ENCODE peak calls at places on chromosome 3, in eight cellular contexts. One of them, this sample, is unnamed.

GRCh38 chr3:58188173-58188564 is 22.6 kb downstream of the DNASE1L3 start:
- DNase-seq in lower lobe of right lung: no peak
- DNase-seq in pancreas: no peak
- DNase-seq in AG09309: no peak
- DNase-seq in PC-3: peak
- DNase-seq in lower leg skin: no peak
- DNase-seq in choroid plexus epithelial cell: no peak
- DNase-seq in endothelial cell of umbilical vein: no peak
- DNase-seq in this sample: no peak

GRCh38 chr3:14549256-14549931 is 9.3 kb upstream of the GRIP2 start:
- DNase-seq in lower leg skin: no peak
- DNase-seq in lower lobe of right lung: no peak
- DNase-seq in pancreas: no peak
- DNase-seq in PC-3: peak
- DNase-seq in endothelial cell of umbilical vein: no peak
- DNase-seq in AG09309: no peak
- DNase-seq in choroid plexus epithelial cell: peak
- DNase-seq in this sample: no peak

GRCh38 chr3:4994823-4995499 is 15.7 kb downstream of the BHLHE40 start:
- DNase-seq in choroid plexus epithelial cell: peak
- DNase-seq in PC-3: peak
- DNase-seq in lower leg skin: peak
- DNase-seq in endothelial cell of umbilical vein: peak
- DNase-seq in pancreas: peak
- DNase-seq in lower lobe of right lung: no peak
- DNase-seq in AG09309: no peak
- DNase-seq in this sample: peak

GRCh38 chr3:189324538-189325138 is 152.9 kb downstream of the TPRG1 start:
- DNase-seq in lower leg skin: no peak
- DNase-seq in pancreas: no peak
- DNase-seq in AG09309: peak
- DNase-seq in lower lobe of right lung: peak
- DNase-seq in PC-3: peak
- DNase-seq in endothelial cell of umbilical vein: peak
- DNase-seq in choroid plexus epithelial cell: peak
- DNase-seq in this sample: no peak

GRCh38 chr3:14803981-14804834 is 14.6 kb upstream of the FGD5 start:
- DNase-seq in choroid plexus epithelial cell: no peak
- DNase-seq in AG09309: no peak
- DNase-seq in PC-3: no peak
- DNase-seq in lower lobe of right lung: no peak
- DNase-seq in endothelial cell of umbilical vein: peak
- DNase-seq in pancreas: no peak
- DNase-seq in lower leg skin: no peak
- DNase-seq in this sample: no peak

GRCh38 chr3:62882676-62883228 is 7.5 kb upstream of the CADPS start:
- DNase-seq in PC-3: no peak
- DNase-seq in lower lobe of right lung: no peak
- DNase-seq in choroid plexus epithelial cell: no peak
- DNase-seq in AG09309: peak
- DNase-seq in lower leg skin: no peak
- DNase-seq in pancreas: no peak
- DNase-seq in endothelial cell of umbilical vein: no peak
- DNase-seq in this sample: no peak

GRCh38 chr3:74423867-74424266 is 190.6 kb downstream of the CNTN3 start:
- DNase-seq in endothelial cell of umbilical vein: no peak
- DNase-seq in PC-3: no peak
- DNase-seq in choroid plexus epithelial cell: no peak
- DNase-seq in lower lobe of right lung: no peak
- DNase-seq in pancreas: no peak
- DNase-seq in lower leg skin: no peak
- DNase-seq in AG09309: no peak
- DNase-seq in this sample: no peak

GRCh38 chr3:71066356-71066755 is 517.2 kb downstream of the FOXP1 start:
- DNase-seq in choroid plexus epithelial cell: no peak
- DNase-seq in lower leg skin: no peak
- DNase-seq in lower lobe of right lung: peak
- DNase-seq in AG09309: no peak
- DNase-seq in pancreas: peak
- DNase-seq in PC-3: peak
- DNase-seq in endothelial cell of umbilical vein: peak
- DNase-seq in this sample: no peak

GRCh38 chr3:141049681-141050080 is 1.5 kb upstream of the SPSB4 start:
- DNase-seq in endothelial cell of umbilical vein: no peak
- DNase-seq in AG09309: no peak
- DNase-seq in choroid plexus epithelial cell: peak
- DNase-seq in pancreas: no peak
- DNase-seq in lower lobe of right lung: no peak
- DNase-seq in lower leg skin: no peak
- DNase-seq in PC-3: no peak
- DNase-seq in this sample: no peak

GRCh38 chr3:127820871-127821853 is 1.2 kb downstream of the MGLL start:
- DNase-seq in endothelial cell of umbilical vein: peak
- DNase-seq in lower leg skin: no peak
- DNase-seq in PC-3: peak
- DNase-seq in AG09309: no peak
- DNase-seq in lower lobe of right lung: peak
- DNase-seq in choroid plexus epithelial cell: peak
- DNase-seq in pancreas: no peak
- DNase-seq in this sample: no peak

GRCh38 chr3:41200669-41201021 is 1.3 kb downstream of the CTNNB1 start:
- DNase-seq in pancreas: no peak
- DNase-seq in AG09309: no peak
- DNase-seq in endothelial cell of umbilical vein: peak
- DNase-seq in PC-3: peak
- DNase-seq in lower leg skin: peak
- DNase-seq in choroid plexus epithelial cell: peak
- DNase-seq in lower lobe of right lung: no peak
- DNase-seq in this sample: no peak

GRCh38 chr3:16151109-16151508 is 23.4 kb upstream of the GALNT15 start:
- DNase-seq in lower lobe of right lung: peak
- DNase-seq in PC-3: peak
- DNase-seq in choroid plexus epithelial cell: peak
- DNase-seq in lower leg skin: peak
- DNase-seq in AG09309: peak
- DNase-seq in endothelial cell of umbilical vein: peak
- DNase-seq in pancreas: no peak
- DNase-seq in this sample: no peak

GRCh38 chr3:52173101-52173500 is 18.9 kb upstream of the POC1A start:
- DNase-seq in pancreas: no peak
- DNase-seq in endothelial cell of umbilical vein: no peak
- DNase-seq in lower lobe of right lung: peak
- DNase-seq in lower leg skin: no peak
- DNase-seq in AG09309: no peak
- DNase-seq in PC-3: no peak
- DNase-seq in choroid plexus epithelial cell: no peak
- DNase-seq in this sample: no peak

GRCh38 chr3:52174896-52175295 is 20.7 kb upstream of the POC1A start:
- DNase-seq in pancreas: no peak
- DNase-seq in endothelial cell of umbilical vein: no peak
- DNase-seq in PC-3: peak
- DNase-seq in lower leg skin: no peak
- DNase-seq in choroid plexus epithelial cell: no peak
- DNase-seq in AG09309: no peak
- DNase-seq in lower lobe of right lung: no peak
- DNase-seq in this sample: no peak

GRCh38 chr3:52175416-52176187 is 21.4 kb upstream of the POC1A start:
- DNase-seq in lower lobe of right lung: no peak
- DNase-seq in pancreas: no peak
- DNase-seq in PC-3: no peak
- DNase-seq in choroid plexus epithelial cell: no peak
- DNase-seq in lower leg skin: no peak
- DNase-seq in AG09309: no peak
- DNase-seq in endothelial cell of umbilical vein: no peak
- DNase-seq in this sample: no peak

GRCh38 chr3:52172262-52172757 is 18.1 kb upstream of the POC1A start:
- DNase-seq in endothelial cell of umbilical vein: no peak
- DNase-seq in lower lobe of right lung: no peak
- DNase-seq in choroid plexus epithelial cell: no peak
- DNase-seq in AG09309: no peak
- DNase-seq in pancreas: no peak
- DNase-seq in PC-3: no peak
- DNase-seq in lower leg skin: no peak
- DNase-seq in this sample: no peak

GRCh38 chr3:52171577-52172261 is 17.5 kb upstream of the POC1A start:
- DNase-seq in lower leg skin: no peak
- DNase-seq in AG09309: peak
- DNase-seq in pancreas: no peak
- DNase-seq in endothelial cell of umbilical vein: no peak
- DNase-seq in PC-3: peak
- DNase-seq in choroid plexus epithelial cell: peak
- DNase-seq in lower lobe of right lung: peak
- DNase-seq in this sample: no peak
- TF ChIP-seq CTCF in lower leg skin: no peak
- TF ChIP-seq CTCF in AG09309: peak
- TF ChIP-seq CTCF in pancreas: no peak
- TF ChIP-seq CTCF in endothelial cell of umbilical vein: no peak
- TF ChIP-seq CTCF in PC-3: peak
- TF ChIP-seq CTCF in choroid plexus epithelial cell: peak
- TF ChIP-seq CTCF in lower lobe of right lung: no peak
- TF ChIP-seq CTCF in this sample: no peak

GRCh38 chr3:104269771-104270170 is 1096.9 kb upstream of the ALCAM start:
- DNase-seq in choroid plexus epithelial cell: peak
- DNase-seq in lower lobe of right lung: no peak
- DNase-seq in AG09309: no peak
- DNase-seq in PC-3: no peak
- DNase-seq in endothelial cell of umbilical vein: no peak
- DNase-seq in pancreas: no peak
- DNase-seq in lower leg skin: no peak
- DNase-seq in this sample: no peak

GRCh38 chr3:104275199-104275598 is 1091.5 kb upstream of the ALCAM start:
- DNase-seq in lower lobe of right lung: no peak
- DNase-seq in pancreas: no peak
- DNase-seq in endothelial cell of umbilical vein: no peak
- DNase-seq in lower leg skin: no peak
- DNase-seq in AG09309: no peak
- DNase-seq in choroid plexus epithelial cell: no peak
- DNase-seq in PC-3: no peak
- DNase-seq in this sample: no peak

DNA sequence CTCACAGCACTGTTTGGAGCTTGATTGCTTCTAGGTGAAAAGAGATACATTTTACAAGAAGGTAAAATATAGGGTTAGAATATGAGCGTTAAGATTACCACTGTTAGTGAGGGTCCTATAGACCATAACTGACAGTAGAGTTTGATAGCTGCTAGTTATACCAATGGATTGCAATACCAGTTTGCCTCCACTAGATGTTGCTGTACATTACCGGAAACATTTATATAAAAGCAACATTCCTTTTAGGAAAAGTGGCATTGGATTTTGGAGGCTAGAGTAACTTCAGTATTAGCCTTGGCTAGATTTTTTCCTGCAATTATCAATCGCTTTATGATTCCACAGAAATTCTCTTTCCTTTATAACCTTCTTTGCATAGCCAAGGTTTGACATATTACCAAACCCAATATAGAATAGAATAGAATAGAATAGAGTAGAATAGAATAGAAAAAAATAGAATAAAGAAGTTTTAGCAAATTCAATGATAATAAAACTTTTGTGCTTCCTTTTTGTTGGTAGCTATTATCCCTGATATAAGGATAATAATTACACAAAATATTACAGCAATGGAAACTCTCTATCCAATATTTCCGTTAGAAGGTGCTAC is 1093.6 kb upstream of the ALCAM start:
- DNase-seq in PC-3: peak
- DNase-seq in choroid plexus epithelial cell: peak
- DNase-seq in lower leg skin: no peak
- DNase-seq in AG09309: peak
- DNase-seq in lower lobe of right lung: no peak
- DNase-seq in pancreas: no peak
- DNase-seq in endothelial cell of umbilical vein: peak
- DNase-seq in this sample: no peak
- TF ChIP-seq CTCF in PC-3: peak
- TF ChIP-seq CTCF in choroid plexus epithelial cell: peak
- TF ChIP-seq CTCF in lower leg skin: no peak
- TF ChIP-seq CTCF in AG09309: peak
- TF ChIP-seq CTCF in lower lobe of right lung: peak
- TF ChIP-seq CTCF in pancreas: peak
- TF ChIP-seq CTCF in endothelial cell of umbilical vein: peak
- TF ChIP-seq CTCF in this sample: peak

DNA sequence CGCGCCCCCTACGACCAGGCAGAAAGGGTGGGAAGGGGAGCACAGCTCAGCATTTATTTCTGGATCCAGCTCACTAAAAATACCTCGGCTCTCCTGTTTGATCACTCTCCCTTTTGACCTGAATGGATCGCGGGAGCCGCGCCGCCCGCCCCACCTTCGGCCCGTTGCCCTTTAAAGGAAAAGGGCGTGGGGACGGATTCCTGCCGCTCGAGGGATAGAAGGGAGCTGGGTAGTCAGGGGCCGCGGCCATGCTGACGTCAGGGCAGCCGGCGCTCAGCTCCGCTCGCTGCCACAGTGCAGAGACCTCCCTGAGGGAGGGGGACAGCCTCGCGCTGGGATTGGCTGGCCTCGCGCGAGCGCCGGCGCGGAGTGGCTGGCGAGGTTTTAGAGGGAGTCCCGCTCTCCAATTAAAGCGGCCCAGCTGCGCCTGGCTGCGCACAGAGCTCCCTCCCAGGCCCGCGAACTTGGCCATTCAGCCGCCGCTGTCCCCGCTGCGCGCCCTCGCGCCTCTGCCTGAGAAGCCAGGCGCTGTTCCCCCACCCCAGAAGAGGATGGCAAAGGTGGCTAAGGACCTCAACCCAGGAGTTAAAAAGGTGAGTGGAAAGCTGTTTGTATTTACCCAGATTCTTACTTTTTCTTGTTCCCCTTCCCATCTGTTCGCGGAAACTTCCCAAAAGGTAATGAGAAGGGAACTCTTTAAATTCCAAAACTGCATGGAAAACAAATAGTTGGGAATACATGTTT is at the start of gene LMCD1:
- DNase-seq in PC-3: peak
- DNase-seq in lower lobe of right lung: peak
- DNase-seq in choroid plexus epithelial cell: peak
- DNase-seq in AG09309: peak
- DNase-seq in endothelial cell of umbilical vein: peak
- DNase-seq in lower leg skin: peak
- DNase-seq in pancreas: peak
- DNase-seq in this sample: peak
- TF ChIP-seq CTCF in PC-3: no peak
- TF ChIP-seq CTCF in lower lobe of right lung: peak
- TF ChIP-seq CTCF in choroid plexus epithelial cell: peak
- TF ChIP-seq CTCF in AG09309: peak
- TF ChIP-seq CTCF in endothelial cell of umbilical vein: no peak
- TF ChIP-seq CTCF in lower leg skin: no peak
- TF ChIP-seq CTCF in pancreas: no peak
- TF ChIP-seq CTCF in this sample: peak

DNA sequence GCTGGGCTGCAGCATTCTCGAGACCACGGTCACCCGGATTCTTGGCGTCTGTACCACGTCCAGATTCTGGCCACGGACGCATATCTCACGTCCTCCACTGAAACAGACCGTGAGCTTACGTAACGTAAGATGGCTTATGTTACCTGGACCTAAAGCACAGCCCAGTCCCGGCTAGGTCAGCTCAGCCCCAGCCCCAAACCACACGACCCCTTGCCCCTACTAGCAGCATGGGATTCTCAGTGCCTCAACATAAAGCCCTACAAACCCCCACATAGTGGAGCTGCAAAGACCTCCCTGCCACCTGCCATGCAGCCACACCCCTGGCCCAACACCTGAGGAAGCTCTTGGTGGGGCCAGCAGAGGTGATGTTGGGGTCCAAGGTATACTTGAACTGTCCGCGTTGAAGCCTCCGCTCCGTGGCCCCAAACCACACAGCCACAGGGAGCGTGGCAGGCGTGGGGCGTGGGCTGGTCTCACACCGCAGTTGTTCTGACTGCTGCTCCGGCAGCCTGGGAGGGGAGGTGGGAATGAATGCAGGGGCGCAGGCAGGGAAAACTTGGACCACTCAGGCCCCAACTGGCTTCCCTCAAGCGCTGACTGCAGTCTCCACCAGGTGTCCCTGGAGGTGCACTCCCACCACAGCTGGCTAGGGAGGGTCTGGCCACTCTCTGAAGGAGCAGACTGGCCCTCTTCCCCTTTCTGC is 14.5 kb downstream of the PLXNB1 start:
- DNase-seq in lower lobe of right lung: peak
- DNase-seq in lower leg skin: no peak
- DNase-seq in pancreas: no peak
- DNase-seq in endothelial cell of umbilical vein: no peak
- DNase-seq in AG09309: no peak
- DNase-seq in PC-3: no peak
- DNase-seq in choroid plexus epithelial cell: no peak
- DNase-seq in this sample: no peak
- TF ChIP-seq CTCF in lower lobe of right lung: no peak
- TF ChIP-seq CTCF in lower leg skin: no peak
- TF ChIP-seq CTCF in pancreas: no peak
- TF ChIP-seq CTCF in endothelial cell of umbilical vein: no peak
- TF ChIP-seq CTCF in AG09309: no peak
- TF ChIP-seq CTCF in PC-3: peak
- TF ChIP-seq CTCF in choroid plexus epithelial cell: peak
- TF ChIP-seq CTCF in this sample: no peak